ENCODE peak calls at places on chromosomes 4 and X, in ten cellular contexts. One of them, this sample, is unnamed. For H3K4me1, the result is how much of the 10 kb centered on the place peaks cover.

GRCh38 chr4:28709821-28710330 is 1849.2 kb downstream of the STIM2 start:
- DNase-seq in IMR-90: peak
- DNase-seq in A549: no peak
- DNase-seq in uterus: no peak
- DNase-seq in CD8-positive, alpha-beta T cell: no peak
- DNase-seq in gastrocnemius medialis: no peak
- DNase-seq in PC-9: no peak
- DNase-seq in lung: no peak
- DNase-seq in cardiac muscle cell: peak
- DNase-seq in ascending aorta: no peak
- DNase-seq in this sample: no peak

GRCh38 chr4:84319124-84319523 is 180.0 kb downstream of the NKX6-1 start:
- DNase-seq in cardiac muscle cell: peak
- DNase-seq in ascending aorta: no peak
- DNase-seq in gastrocnemius medialis: peak
- DNase-seq in lung: peak
- DNase-seq in IMR-90: peak
- DNase-seq in CD8-positive, alpha-beta T cell: no peak
- DNase-seq in A549: peak
- DNase-seq in uterus: no peak
- DNase-seq in PC-9: no peak
- DNase-seq in this sample: no peak

GRCh38 chr4:161457311-161457710 is 706.5 kb downstream of the FSTL5 start:
- DNase-seq in ascending aorta: no peak
- DNase-seq in A549: no peak
- DNase-seq in CD8-positive, alpha-beta T cell: no peak
- DNase-seq in lung: no peak
- DNase-seq in PC-9: no peak
- DNase-seq in IMR-90: no peak
- DNase-seq in cardiac muscle cell: no peak
- DNase-seq in gastrocnemius medialis: no peak
- DNase-seq in uterus: no peak
- DNase-seq in this sample: no peak

GRCh38 chr4:149264093-149264733 is 551.4 kb downstream of the IQCM start:
- DNase-seq in A549: peak
- DNase-seq in uterus: no peak
- DNase-seq in gastrocnemius medialis: no peak
- DNase-seq in lung: peak
- DNase-seq in CD8-positive, alpha-beta T cell: no peak
- DNase-seq in IMR-90: peak
- DNase-seq in PC-9: no peak
- DNase-seq in ascending aorta: no peak
- DNase-seq in cardiac muscle cell: peak
- DNase-seq in this sample: peak

GRCh38 chr4:14386196-14386595 is 616.1 kb upstream of the CPEB2 start:
- DNase-seq in A549: no peak
- DNase-seq in PC-9: no peak
- DNase-seq in lung: no peak
- DNase-seq in IMR-90: no peak
- DNase-seq in cardiac muscle cell: no peak
- DNase-seq in gastrocnemius medialis: no peak
- DNase-seq in ascending aorta: no peak
- DNase-seq in CD8-positive, alpha-beta T cell: no peak
- DNase-seq in uterus: no peak
- DNase-seq in this sample: no peak

GRCh38 chr4:8431553-8431952 is 9.0 kb downstream of the ACOX3 start:
- DNase-seq in cardiac muscle cell: no peak
- DNase-seq in ascending aorta: no peak
- DNase-seq in A549: no peak
- DNase-seq in PC-9: no peak
- DNase-seq in IMR-90: no peak
- DNase-seq in gastrocnemius medialis: no peak
- DNase-seq in lung: no peak
- DNase-seq in CD8-positive, alpha-beta T cell: no peak
- DNase-seq in uterus: no peak
- DNase-seq in this sample: no peak

GRCh38 chr4:153206534-153206933 is 2.3 kb downstream of the TRIM2 start:
- DNase-seq in lung: no peak
- DNase-seq in CD8-positive, alpha-beta T cell: no peak
- DNase-seq in gastrocnemius medialis: no peak
- DNase-seq in ascending aorta: no peak
- DNase-seq in uterus: no peak
- DNase-seq in cardiac muscle cell: no peak
- DNase-seq in PC-9: no peak
- DNase-seq in A549: no peak
- DNase-seq in IMR-90: no peak
- DNase-seq in this sample: no peak

GRCh38 chrX:41474726-41475100 is 27.6 kb downstream of the NYX start:
- DNase-seq in CD8-positive, alpha-beta T cell: no peak
- DNase-seq in lung: no peak
- DNase-seq in cardiac muscle cell: no peak
- DNase-seq in PC-9: no peak
- DNase-seq in A549: no peak
- DNase-seq in ascending aorta: no peak
- DNase-seq in IMR-90: no peak
- DNase-seq in uterus: no peak
- DNase-seq in gastrocnemius medialis: no peak
- DNase-seq in this sample: no peak

GRCh38 chr4:108635070-108635655 is 14.8 kb downstream of the RPL34 start:
- DNase-seq in PC-9: no peak
- DNase-seq in lung: no peak
- DNase-seq in A549: no peak
- DNase-seq in cardiac muscle cell: no peak
- DNase-seq in uterus: no peak
- DNase-seq in ascending aorta: no peak
- DNase-seq in CD8-positive, alpha-beta T cell: no peak
- DNase-seq in IMR-90: no peak
- DNase-seq in gastrocnemius medialis: no peak
- DNase-seq in this sample: no peak

GRCh38 chr4:84529169-84529751 is 30.2 kb upstream of the NKX6-1 start:
- DNase-seq in gastrocnemius medialis: no peak
- DNase-seq in CD8-positive, alpha-beta T cell: no peak
- DNase-seq in ascending aorta: no peak
- DNase-seq in A549: peak
- DNase-seq in uterus: no peak
- DNase-seq in IMR-90: peak
- DNase-seq in lung: no peak
- DNase-seq in cardiac muscle cell: peak
- DNase-seq in PC-9: no peak
- DNase-seq in this sample: no peak

GRCh38 chrX:6026980-6027379 is 201.7 kb downstream of the NLGN4X start:
- DNase-seq in lung: no peak
- DNase-seq in cardiac muscle cell: no peak
- DNase-seq in uterus: no peak
- DNase-seq in CD8-positive, alpha-beta T cell: no peak
- DNase-seq in A549: no peak
- DNase-seq in IMR-90: no peak
- DNase-seq in PC-9: no peak
- DNase-seq in ascending aorta: no peak
- DNase-seq in gastrocnemius medialis: no peak
- DNase-seq in this sample: no peak

GRCh38 chr4:107600993-107601392 is 119.0 kb downstream of the PAPSS1 start:
- DNase-seq in lung: no peak
- DNase-seq in ascending aorta: no peak
- DNase-seq in IMR-90: no peak
- DNase-seq in gastrocnemius medialis: no peak
- DNase-seq in A549: no peak
- DNase-seq in PC-9: no peak
- DNase-seq in uterus: no peak
- DNase-seq in CD8-positive, alpha-beta T cell: no peak
- DNase-seq in cardiac muscle cell: no peak
- DNase-seq in this sample: no peak

DNA sequence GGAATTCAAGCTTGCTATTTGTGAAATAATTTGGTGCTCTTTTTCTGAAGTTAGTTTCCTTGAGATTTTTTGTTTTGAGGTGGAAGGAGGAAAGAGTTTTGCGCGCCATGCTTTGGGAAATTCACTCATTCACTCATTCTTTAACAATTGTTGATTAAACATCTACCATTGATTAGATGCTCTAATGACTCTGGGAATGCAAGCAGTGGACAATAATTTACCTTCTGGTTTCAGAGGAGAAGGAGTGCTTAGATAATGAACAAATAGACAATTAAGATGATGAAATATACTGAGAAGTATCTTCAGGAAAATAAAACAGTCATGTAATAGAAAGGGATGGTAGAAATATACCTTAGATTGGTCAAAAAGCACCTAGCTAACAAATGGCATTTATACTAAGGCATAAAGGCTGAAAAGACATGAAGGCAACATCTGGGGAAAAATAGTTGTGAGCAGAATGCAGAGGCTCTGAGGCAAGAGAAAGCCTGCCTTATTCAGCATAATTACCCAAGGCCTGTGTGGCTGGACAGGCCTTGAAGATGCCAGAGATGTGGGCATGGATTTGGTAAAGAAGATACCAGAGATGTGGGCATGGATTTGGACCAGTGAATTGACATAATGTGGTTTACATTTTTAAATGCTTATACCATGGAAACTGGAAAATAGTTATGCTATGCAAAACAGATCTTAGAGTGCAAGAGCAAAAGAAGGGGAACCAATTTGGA is 2.7 kb upstream of the COMMD8 start:
- DNase-seq in lung: no peak
- DNase-seq in uterus: no peak
- DNase-seq in ascending aorta: no peak
- DNase-seq in PC-9: no peak
- DNase-seq in A549: no peak
- DNase-seq in CD8-positive, alpha-beta T cell: no peak
- DNase-seq in cardiac muscle cell: no peak
- DNase-seq in gastrocnemius medialis: no peak
- DNase-seq in IMR-90: no peak
- DNase-seq in this sample: no peak
- H3K27ac ChIP-seq in lung: no peak
- H3K27ac ChIP-seq in uterus: no peak
- H3K27ac ChIP-seq in ascending aorta: no peak
- H3K27ac ChIP-seq in PC-9: no peak
- H3K27ac ChIP-seq in A549: no peak
- H3K27ac ChIP-seq in CD8-positive, alpha-beta T cell: no peak
- H3K27ac ChIP-seq in cardiac muscle cell: no peak
- H3K27ac ChIP-seq in gastrocnemius medialis: no peak
- H3K27ac ChIP-seq in IMR-90: no peak
- H3K27ac ChIP-seq in this sample: no peak

GRCh38 chr4:10584042-10584441 is 100.5 kb downstream of the CLNK start:
- DNase-seq in cardiac muscle cell: peak
- DNase-seq in ascending aorta: no peak
- DNase-seq in PC-9: no peak
- DNase-seq in uterus: no peak
- DNase-seq in lung: no peak
- DNase-seq in gastrocnemius medialis: no peak
- DNase-seq in CD8-positive, alpha-beta T cell: no peak
- DNase-seq in A549: no peak
- DNase-seq in IMR-90: peak
- DNase-seq in this sample: peak

GRCh38 chr4:10581022-10581421 is 103.5 kb downstream of the CLNK start:
- DNase-seq in uterus: no peak
- DNase-seq in cardiac muscle cell: no peak
- DNase-seq in A549: no peak
- DNase-seq in lung: no peak
- DNase-seq in CD8-positive, alpha-beta T cell: no peak
- DNase-seq in PC-9: no peak
- DNase-seq in gastrocnemius medialis: no peak
- DNase-seq in IMR-90: no peak
- DNase-seq in ascending aorta: no peak
- DNase-seq in this sample: no peak

GRCh38 chr4:10582966-10583365 is 101.6 kb downstream of the CLNK start:
- DNase-seq in A549: no peak
- DNase-seq in PC-9: no peak
- DNase-seq in IMR-90: no peak
- DNase-seq in CD8-positive, alpha-beta T cell: no peak
- DNase-seq in gastrocnemius medialis: no peak
- DNase-seq in ascending aorta: no peak
- DNase-seq in uterus: no peak
- DNase-seq in lung: no peak
- DNase-seq in cardiac muscle cell: no peak
- DNase-seq in this sample: no peak

GRCh38 chr4:10579700-10580099 is 104.9 kb downstream of the CLNK start:
- DNase-seq in ascending aorta: no peak
- DNase-seq in lung: no peak
- DNase-seq in cardiac muscle cell: no peak
- DNase-seq in uterus: no peak
- DNase-seq in PC-9: no peak
- DNase-seq in gastrocnemius medialis: no peak
- DNase-seq in A549: no peak
- DNase-seq in CD8-positive, alpha-beta T cell: no peak
- DNase-seq in IMR-90: no peak
- DNase-seq in this sample: no peak

DNA sequence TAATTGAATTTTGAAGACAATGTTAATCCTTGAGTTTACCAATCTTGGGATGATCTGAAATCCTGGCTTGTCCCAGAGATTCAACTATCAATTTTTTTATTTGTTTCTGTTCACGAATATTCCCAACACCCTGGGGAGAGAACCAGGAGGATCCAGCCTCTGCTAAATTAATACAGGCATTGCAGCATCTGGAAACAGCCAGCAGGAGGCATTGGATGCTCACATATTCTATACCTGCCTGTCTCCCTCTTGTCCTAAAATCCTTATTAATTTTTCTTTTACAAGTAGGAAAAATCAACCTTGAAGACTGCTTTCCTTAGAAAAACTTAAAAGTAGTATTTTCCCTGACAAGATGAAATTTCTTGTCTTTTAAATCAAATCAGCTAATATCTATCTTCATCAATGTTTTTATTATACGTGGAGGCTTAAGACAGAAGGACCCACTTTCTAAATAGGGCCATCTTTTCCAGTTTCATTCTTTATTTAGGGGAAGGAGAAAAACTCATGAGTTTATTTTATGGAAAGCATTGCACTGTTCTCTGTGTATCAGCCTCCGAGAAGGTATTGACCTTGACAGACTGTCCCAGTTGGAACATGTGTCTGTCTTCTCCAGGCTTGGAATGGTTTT is 102.4 kb downstream of the CLNK start:
- DNase-seq in gastrocnemius medialis: no peak
- DNase-seq in CD8-positive, alpha-beta T cell: no peak
- DNase-seq in cardiac muscle cell: peak
- DNase-seq in A549: peak
- DNase-seq in IMR-90: peak
- DNase-seq in ascending aorta: no peak
- DNase-seq in lung: peak
- DNase-seq in uterus: no peak
- DNase-seq in PC-9: no peak
- DNase-seq in this sample: peak
- TF ChIP-seq CTCF in gastrocnemius medialis: no peak
- TF ChIP-seq CTCF in CD8-positive, alpha-beta T cell: peak
- TF ChIP-seq CTCF in cardiac muscle cell: peak
- TF ChIP-seq CTCF in A549: peak
- TF ChIP-seq CTCF in IMR-90: peak
- TF ChIP-seq CTCF in ascending aorta: peak
- TF ChIP-seq CTCF in lung: peak
- TF ChIP-seq CTCF in uterus: peak
- TF ChIP-seq CTCF in PC-9: peak
- TF ChIP-seq CTCF in this sample: peak

GRCh38 chrX:2696698-2697215 is 5.7 kb downstream of the CD99 start:
- DNase-seq in uterus: no peak
- DNase-seq in IMR-90: peak
- DNase-seq in CD8-positive, alpha-beta T cell: peak
- DNase-seq in ascending aorta: no peak
- DNase-seq in cardiac muscle cell: peak
- DNase-seq in A549: peak
- DNase-seq in lung: no peak
- DNase-seq in PC-9: peak
- DNase-seq in gastrocnemius medialis: no peak
- DNase-seq in this sample: no peak
- H3K4me1 ChIP-seq in uterus: under half
- H3K4me1 ChIP-seq in IMR-90: under half
- H3K4me1 ChIP-seq in CD8-positive, alpha-beta T cell: half or more
- H3K4me1 ChIP-seq in ascending aorta: under half
- H3K4me1 ChIP-seq in cardiac muscle cell: half or more
- H3K4me1 ChIP-seq in A549: under half
- H3K4me1 ChIP-seq in lung: under half
- H3K4me1 ChIP-seq in PC-9: half or more
- H3K4me1 ChIP-seq in gastrocnemius medialis: half or more
- H3K4me1 ChIP-seq in this sample: half or more

GRCh38 chrX:54066841-54067240 is 22.6 kb upstream of the PHF8 start:
- DNase-seq in lung: no peak
- DNase-seq in cardiac muscle cell: peak
- DNase-seq in gastrocnemius medialis: no peak
- DNase-seq in PC-9: no peak
- DNase-seq in ascending aorta: no peak
- DNase-seq in uterus: no peak
- DNase-seq in IMR-90: peak
- DNase-seq in CD8-positive, alpha-beta T cell: no peak
- DNase-seq in A549: no peak
- DNase-seq in this sample: no peak
- H3K27ac ChIP-seq in lung: no peak
- H3K27ac ChIP-seq in cardiac muscle cell: no peak
- H3K27ac ChIP-seq in gastrocnemius medialis: no peak
- H3K27ac ChIP-seq in PC-9: no peak
- H3K27ac ChIP-seq in ascending aorta: no peak
- H3K27ac ChIP-seq in uterus: no peak
- H3K27ac ChIP-seq in IMR-90: no peak
- H3K27ac ChIP-seq in CD8-positive, alpha-beta T cell: no peak
- H3K27ac ChIP-seq in A549: no peak
- H3K27ac ChIP-seq in this sample: no peak

This sample was measured in testis.